ENCODE peak calls at places on chromosome 19, in nine cellular contexts. G, W, V, S, K, Y, U, T and N are unnamed samples.

GRCh38 chr19:3359850-3360493 is 6.4 kb upstream of the NFIC start:
- DNase-seq in G (no peak), W (peak), V (no peak), S (no peak), K (no peak), Y (no peak), U (no peak), T (no peak), N (no peak)

GRCh38 chr19:10763828-10764339 is 46.0 kb downstream of the DNM2 start:
- DNase-seq in G (no peak), W (no peak), V (no peak), S (no peak), K (no peak), Y (no peak), U (no peak), T (no peak), N (no peak)

GRCh38 chr19:38730731-38731589 is 13.3 kb downstream of the CAPN12 start:
- DNase-seq in G (peak), W (no peak), V (peak), S (peak), K (no peak), Y (no peak), U (no peak), T (no peak), N (no peak)

GRCh38 chr19:46376241-46377153 is 29.6 kb downstream of the PPP5C start:
- DNase-seq in G (no peak), W (no peak), V (no peak), S (no peak), K (no peak), Y (no peak), U (no peak), T (peak), N (no peak)

GRCh38 chr19:9178901-9179300 is at the start of gene OR7D2:
- DNase-seq in G (no peak), W (no peak), V (no peak), S (no peak), K (no peak), Y (no peak), U (no peak), T (no peak), N (no peak)

GRCh38 chr19:13017306-13018036 is 22.2 kb downstream of the NFIX start:
- DNase-seq in G (no peak), W (no peak), V (no peak), S (no peak), K (no peak), Y (no peak), U (no peak), T (no peak), N (no peak)

GRCh38 chr19:57110592-57111328 is 9.0 kb upstream of the USP29 start:
- DNase-seq in G (no peak), W (no peak), V (no peak), S (no peak), K (peak), Y (no peak), U (no peak), T (no peak), N (no peak)

GRCh38 chr19:2983351-2984195 is 6.2 kb downstream of the TLE6 start:
- DNase-seq in G (peak), W (peak), V (no peak), S (peak), K (no peak), Y (no peak), U (no peak), T (no peak), N (no peak)

GRCh38 chr19:57814505-57815246 is at the start of gene ZNF552:
- DNase-seq in G (peak), W (peak), V (peak), S (peak), K (peak), Y (peak), U (peak), T (peak), N (no peak)

GRCh38 chr19:11659612-11660011 is 62.3 kb downstream of the ZNF627 start:
- DNase-seq in G (no peak), W (peak), V (no peak), S (no peak), K (peak), Y (no peak), U (no peak), T (no peak), N (no peak)

GRCh38 chr19:11814707-11815050 is 606 bp downstream of the ZNF440 start:
- DNase-seq in G (no peak), W (peak), V (peak), S (peak), K (peak), Y (no peak), U (no peak), T (no peak), N (no peak)

GRCh38 chr19:29687244-29687896 is 22.1 kb downstream of the PLEKHF1 start:
- DNase-seq in G (no peak), W (no peak), V (no peak), S (no peak), K (peak), Y (no peak), U (no peak), T (no peak), N (no peak)

GRCh38 chr19:38392707-38393308 is 4.3 kb downstream of the SPRED3 start:
- DNase-seq in G (no peak), W (no peak), V (no peak), S (no peak), K (no peak), Y (no peak), U (no peak), T (peak), N (no peak)

GRCh38 chr19:45574526-45574925 is 10.1 kb downstream of the OPA3 start:
- DNase-seq in G (no peak), W (no peak), V (no peak), S (no peak), K (no peak), Y (no peak), U (no peak), T (no peak), N (no peak)

GRCh38 chr19:4447327-4448146 is 10.1 kb downstream of the UBXN6 start:
- DNase-seq in G (no peak), W (no peak), V (no peak), S (no peak), K (no peak), Y (no peak), U (no peak), T (no peak), N (no peak)

GRCh38 chr19:7534531-7534980 is 961 bp upstream of the PNPLA6 start:
- DNase-seq in G (peak), W (peak), V (peak), S (peak), K (no peak), Y (no peak), U (no peak), T (peak), N (no peak)

GRCh38 chr19:55028757-55029156 is 9.3 kb downstream of the GP6 start:
- DNase-seq in G (no peak), W (no peak), V (no peak), S (no peak), K (peak), Y (no peak), U (no peak), T (no peak), N (no peak)

GRCh38 chr19:3556978-3557460 is 367 bp downstream of the MFSD12 start:
- DNase-seq in G (peak), W (peak), V (no peak), S (peak), K (no peak), Y (peak), U (peak), T (no peak), N (no peak)

GRCh38 chr19:49541914-49542313 is 14.1 kb downstream of the RCN3 start:
- DNase-seq in G (no peak), W (no peak), V (no peak), S (no peak), K (no peak), Y (no peak), U (no peak), T (no peak), N (no peak)

GRCh38 chr19:39497850-39498261 is 891 bp upstream of the DLL3 start:
- DNase-seq in G (peak), W (peak), V (no peak), S (no peak), K (peak), Y (no peak), U (no peak), T (peak), N (no peak)

GRCh38 chr19:35742121-35742724 is at the start of gene IGFLR1:
- DNase-seq in G (no peak), W (no peak), V (no peak), S (no peak), K (peak), Y (no peak), U (no peak), T (no peak), N (no peak)

GRCh38 chr19:9782282-9782681 is 13.7 kb upstream of the ZNF846 start:
- DNase-seq in G (no peak), W (no peak), V (no peak), S (no peak), K (no peak), Y (no peak), U (no peak), T (no peak), N (no peak)

GRCh38 chr19:33301900-33302174 is 497 bp downstream of the CEBPA start:
- DNase-seq in G (no peak), W (no peak), V (no peak), S (no peak), K (no peak), Y (no peak), U (no peak), T (no peak), N (no peak)